ENCODE peak calls at places on chromosomes 7 and 10, in seven cellular contexts. One of them, this sample, is unnamed.

GRCh38 chr7:1263391-1263951 is 30.8 kb downstream of the UNCX start:
- DNase-seq in glutamatergic neuron: no peak
- DNase-seq in MM.1S: no peak
- DNase-seq in H54: no peak
- DNase-seq in CD4-positive, CD25-positive, alpha-beta regulatory T cell: no peak
- DNase-seq in psoas muscle: peak; percentile 36
- DNase-seq in NCI-H82: no peak
- DNase-seq in this sample: no peak

GRCh38 chr7:45147858-45148652 is 9.5 kb upstream of the RAMP3 start:
- DNase-seq in NCI-H82: no peak
- DNase-seq in H54: no peak
- DNase-seq in CD4-positive, CD25-positive, alpha-beta regulatory T cell: no peak
- DNase-seq in MM.1S: no peak
- DNase-seq in psoas muscle: peak; percentile 32
- DNase-seq in glutamatergic neuron: no peak
- DNase-seq in this sample: no peak

GRCh38 chr10:72316748-72317435 is 37.8 kb downstream of the DNAJB12 start:
- DNase-seq in CD4-positive, CD25-positive, alpha-beta regulatory T cell: no peak
- DNase-seq in H54: no peak
- DNase-seq in MM.1S: no peak
- DNase-seq in psoas muscle: peak; percentile 83
- DNase-seq in NCI-H82: no peak
- DNase-seq in glutamatergic neuron: peak; percentile 45
- DNase-seq in this sample: peak; percentile 76

GRCh38 chr10:97355571-97355975 is 21.0 kb upstream of the FRAT2 start:
- DNase-seq in CD4-positive, CD25-positive, alpha-beta regulatory T cell: no peak
- DNase-seq in psoas muscle: no peak
- DNase-seq in MM.1S: no peak
- DNase-seq in H54: no peak
- DNase-seq in NCI-H82: no peak
- DNase-seq in glutamatergic neuron: no peak
- DNase-seq in this sample: no peak

GRCh38 chr10:132961864-132962622 is 19.7 kb upstream of the CFAP46 start:
- DNase-seq in psoas muscle: peak; percentile 61
- DNase-seq in glutamatergic neuron: peak; percentile 60
- DNase-seq in CD4-positive, CD25-positive, alpha-beta regulatory T cell: peak; percentile 43
- DNase-seq in MM.1S: peak; percentile 31
- DNase-seq in NCI-H82: peak; percentile 7
- DNase-seq in H54: no peak
- DNase-seq in this sample: peak; percentile 66

GRCh38 chr7:7176421-7177043 is 5.8 kb upstream of the C1GALT1 start:
- DNase-seq in MM.1S: no peak
- DNase-seq in NCI-H82: no peak
- DNase-seq in glutamatergic neuron: no peak
- DNase-seq in CD4-positive, CD25-positive, alpha-beta regulatory T cell: no peak
- DNase-seq in psoas muscle: no peak
- DNase-seq in H54: peak; percentile 41
- DNase-seq in this sample: no peak

GRCh38 chr10:11326919-11327318 is 284.5 kb downstream of the USP6NL start:
- DNase-seq in H54: no peak
- DNase-seq in glutamatergic neuron: no peak
- DNase-seq in MM.1S: no peak
- DNase-seq in psoas muscle: no peak
- DNase-seq in NCI-H82: no peak
- DNase-seq in CD4-positive, CD25-positive, alpha-beta regulatory T cell: no peak
- DNase-seq in this sample: no peak

GRCh38 chr7:44217133-44217714 is 16.4 kb downstream of the YKT6 start:
- DNase-seq in MM.1S: no peak
- DNase-seq in CD4-positive, CD25-positive, alpha-beta regulatory T cell: no peak
- DNase-seq in NCI-H82: no peak
- DNase-seq in psoas muscle: peak; percentile 40
- DNase-seq in glutamatergic neuron: peak; percentile 19
- DNase-seq in H54: no peak
- DNase-seq in this sample: no peak

GRCh38 chr10:51103818-51104217 is 29.5 kb downstream of the PRKG1 start:
- DNase-seq in CD4-positive, CD25-positive, alpha-beta regulatory T cell: no peak
- DNase-seq in NCI-H82: no peak
- DNase-seq in glutamatergic neuron: no peak
- DNase-seq in MM.1S: no peak
- DNase-seq in psoas muscle: no peak
- DNase-seq in H54: no peak
- DNase-seq in this sample: no peak

GRCh38 chr10:128066954-128067382 is 59.3 kb downstream of the MKI67 start:
- DNase-seq in H54: no peak
- DNase-seq in MM.1S: no peak
- DNase-seq in CD4-positive, CD25-positive, alpha-beta regulatory T cell: no peak
- DNase-seq in psoas muscle: no peak
- DNase-seq in glutamatergic neuron: no peak
- DNase-seq in NCI-H82: no peak
- DNase-seq in this sample: no peak

GRCh38 chr10:77613476-77614130 is 24.0 kb downstream of the KCNMA1 start:
- DNase-seq in psoas muscle: no peak
- DNase-seq in CD4-positive, CD25-positive, alpha-beta regulatory T cell: no peak
- DNase-seq in NCI-H82: no peak
- DNase-seq in MM.1S: no peak
- DNase-seq in glutamatergic neuron: no peak
- DNase-seq in H54: no peak
- DNase-seq in this sample: no peak

GRCh38 chr10:72272689-72273409 is 875 bp upstream of the DDIT4 start:
- DNase-seq in psoas muscle: peak; percentile 98
- DNase-seq in MM.1S: peak; percentile 58
- DNase-seq in NCI-H82: peak; percentile 88
- DNase-seq in CD4-positive, CD25-positive, alpha-beta regulatory T cell: no peak
- DNase-seq in glutamatergic neuron: peak; percentile 92
- DNase-seq in H54: peak; percentile 90
- DNase-seq in this sample: peak; percentile 91

GRCh38 chr10:106636781-106637491 is 527.6 kb downstream of the SORCS1 start:
- DNase-seq in MM.1S: no peak
- DNase-seq in CD4-positive, CD25-positive, alpha-beta regulatory T cell: no peak
- DNase-seq in H54: no peak
- DNase-seq in glutamatergic neuron: no peak
- DNase-seq in NCI-H82: no peak
- DNase-seq in psoas muscle: no peak
- DNase-seq in this sample: no peak

GRCh38 chr7:28315565-28316420 is 96.5 kb upstream of the CREB5 start:
- DNase-seq in glutamatergic neuron: no peak
- DNase-seq in H54: no peak
- DNase-seq in NCI-H82: no peak
- DNase-seq in MM.1S: no peak
- DNase-seq in psoas muscle: no peak
- DNase-seq in CD4-positive, CD25-positive, alpha-beta regulatory T cell: no peak
- DNase-seq in this sample: no peak

GRCh38 chr7:128103498-128104108 is 72.4 kb upstream of the LRRC4 start:
- DNase-seq in glutamatergic neuron: no peak
- DNase-seq in MM.1S: no peak
- DNase-seq in H54: no peak
- DNase-seq in psoas muscle: peak; percentile 70
- DNase-seq in NCI-H82: no peak
- DNase-seq in CD4-positive, CD25-positive, alpha-beta regulatory T cell: no peak
- DNase-seq in this sample: peak; percentile 40

GRCh38 chr10:21556527-21556926 is 22.5 kb downstream of the MLLT10 start:
- DNase-seq in MM.1S: no peak
- DNase-seq in psoas muscle: no peak
- DNase-seq in glutamatergic neuron: no peak
- DNase-seq in NCI-H82: no peak
- DNase-seq in H54: no peak
- DNase-seq in CD4-positive, CD25-positive, alpha-beta regulatory T cell: no peak
- DNase-seq in this sample: no peak

GRCh38 chr7:94400643-94401042 is 5.9 kb downstream of the COL1A2 start:
- DNase-seq in NCI-H82: no peak
- DNase-seq in H54: no peak
- DNase-seq in psoas muscle: no peak
- DNase-seq in glutamatergic neuron: no peak
- DNase-seq in CD4-positive, CD25-positive, alpha-beta regulatory T cell: no peak
- DNase-seq in MM.1S: no peak
- DNase-seq in this sample: no peak

GRCh38 chr7:69429817-69430501 is 168.3 kb upstream of the AUTS2 start:
- DNase-seq in H54: no peak
- DNase-seq in NCI-H82: peak; percentile 32
- DNase-seq in MM.1S: no peak
- DNase-seq in CD4-positive, CD25-positive, alpha-beta regulatory T cell: no peak
- DNase-seq in glutamatergic neuron: no peak
- DNase-seq in psoas muscle: peak; percentile 79
- DNase-seq in this sample: peak; percentile 64

GRCh38 chr7:39384386-39384785 is 181.8 kb upstream of the YAE1 start:
- DNase-seq in H54: no peak
- DNase-seq in CD4-positive, CD25-positive, alpha-beta regulatory T cell: no peak
- DNase-seq in NCI-H82: no peak
- DNase-seq in MM.1S: no peak
- DNase-seq in glutamatergic neuron: no peak
- DNase-seq in psoas muscle: no peak
- DNase-seq in this sample: no peak

GRCh38 chr7:22193361-22194016 is 163.5 kb downstream of the RAPGEF5 start:
- DNase-seq in glutamatergic neuron: peak; percentile 76
- DNase-seq in NCI-H82: peak; percentile 93
- DNase-seq in MM.1S: no peak
- DNase-seq in psoas muscle: no peak
- DNase-seq in CD4-positive, CD25-positive, alpha-beta regulatory T cell: no peak
- DNase-seq in H54: no peak
- DNase-seq in this sample: no peak

GRCh38 chr7:151404216-151405011 is 5.4 kb downstream of the WDR86 start:
- DNase-seq in psoas muscle: peak; percentile 48
- DNase-seq in MM.1S: no peak
- DNase-seq in glutamatergic neuron: no peak
- DNase-seq in H54: peak; percentile 90
- DNase-seq in NCI-H82: no peak
- DNase-seq in CD4-positive, CD25-positive, alpha-beta regulatory T cell: no peak
- DNase-seq in this sample: no peak

GRCh38 chr10:5411941-5412276 is 448 bp upstream of the NET1 start:
- DNase-seq in H54: no peak
- DNase-seq in MM.1S: no peak
- DNase-seq in CD4-positive, CD25-positive, alpha-beta regulatory T cell: no peak
- DNase-seq in NCI-H82: peak; percentile 75
- DNase-seq in psoas muscle: no peak
- DNase-seq in glutamatergic neuron: no peak
- DNase-seq in this sample: no peak

GRCh38 chr7:13874783-13875182 is 114.7 kb downstream of the ETV1 start:
- DNase-seq in NCI-H82: no peak
- DNase-seq in CD4-positive, CD25-positive, alpha-beta regulatory T cell: no peak
- DNase-seq in glutamatergic neuron: no peak
- DNase-seq in H54: no peak
- DNase-seq in psoas muscle: no peak
- DNase-seq in MM.1S: no peak
- DNase-seq in this sample: no peak

GRCh38 chr7:70788276-70788675 is 343.7 kb upstream of the GALNT17 start:
- DNase-seq in glutamatergic neuron: no peak
- DNase-seq in NCI-H82: no peak
- DNase-seq in H54: no peak
- DNase-seq in MM.1S: no peak
- DNase-seq in psoas muscle: no peak
- DNase-seq in CD4-positive, CD25-positive, alpha-beta regulatory T cell: no peak
- DNase-seq in this sample: no peak

GRCh38 chr10:3057946-3058345 is 9.4 kb upstream of the PFKP start:
- DNase-seq in CD4-positive, CD25-positive, alpha-beta regulatory T cell: no peak
- DNase-seq in H54: no peak
- DNase-seq in psoas muscle: no peak
- DNase-seq in MM.1S: peak; percentile 11
- DNase-seq in glutamatergic neuron: no peak
- DNase-seq in NCI-H82: no peak
- DNase-seq in this sample: no peak

GRCh38 chr10:12848439-12849173 is 152.9 kb downstream of the CCDC3 start:
- DNase-seq in H54: no peak
- DNase-seq in glutamatergic neuron: no peak
- DNase-seq in NCI-H82: no peak
- DNase-seq in psoas muscle: no peak
- DNase-seq in MM.1S: no peak
- DNase-seq in CD4-positive, CD25-positive, alpha-beta regulatory T cell: no peak
- DNase-seq in this sample: no peak

This sample was measured in heart right ventricle.